ENCODE peak calls at places on chromosome 5, in eight cellular contexts. K is hepatocyte, I is HCT116, R is neural progenitor cell, C is SK-N-SH, W is GM23338, J is PC-3, Z is GM23248. M is an unnamed sample.

GRCh38 chr5:10632110-10632903 is 68.4 kb downstream of the ANKRD33B start:
- DNase-seq in W (no peak), Z (no peak), R (no peak), C (no peak), K (no peak), J (no peak), I (peak), M (peak)

GRCh38 chr5:65141487-65141886 is 340.2 kb downstream of the ADAMTS6 start:
- DNase-seq in K (no peak), I (no peak), C (no peak), R (no peak), Z (no peak), W (no peak), J (no peak), M (no peak)

GRCh38 chr5:50667079-50667652 is 729 bp downstream of the PARP8 start:
- DNase-seq in I (no peak), R (peak), W (peak), K (peak), J (no peak), C (peak), Z (peak), M (peak)

GRCh38 chr5:159543326-159543725 is 213.0 kb upstream of the IL12B start:
- DNase-seq in R (no peak), J (no peak), I (no peak), W (no peak), K (no peak), C (no peak), Z (no peak), M (no peak)

GRCh38 chr5:173391031-173391430 is 62.8 kb upstream of the STC2 start:
- DNase-seq in Z (no peak), C (no peak), K (no peak), I (no peak), W (no peak), R (peak), J (no peak), M (no peak)

GRCh38 chr5:44974813-44975212 is 166.1 kb downstream of the MRPS30 start:
- DNase-seq in I (no peak), Z (no peak), C (no peak), K (no peak), J (no peak), R (no peak), W (no peak), M (no peak)

GRCh38 chr5:130715541-130715940 is 449.5 kb downstream of the HINT1 start:
- DNase-seq in K (no peak), I (no peak), R (no peak), J (peak), C (no peak), Z (no peak), W (no peak), M (no peak)

GRCh38 chr5:65760504-65761275 is 38.7 kb downstream of the NLN start:
- DNase-seq in R (no peak), C (no peak), Z (peak), J (peak), I (no peak), K (peak), W (no peak), M (peak)

GRCh38 chr5:1901081-1901480 is 18.4 kb upstream of the IRX4 start:
- DNase-seq in I (no peak), R (no peak), W (no peak), J (no peak), K (no peak), C (no peak), Z (peak), M (no peak)

GRCh38 chr5:32942225-32942989 is 231.3 kb downstream of the NPR3 start:
- DNase-seq in Z (no peak), K (peak), W (peak), I (peak), R (peak), J (peak), C (peak), M (peak)

GRCh38 chr5:6734243-6734695 is 21.0 kb downstream of the TENT4A start:
- DNase-seq in I (no peak), R (no peak), W (no peak), J (no peak), Z (peak), C (no peak), K (no peak), M (no peak)

GRCh38 chr5:102536323-102536928 is 37.6 kb upstream of the SLCO6A1 start:
- DNase-seq in J (peak), Z (peak), R (no peak), I (peak), W (no peak), K (peak), C (peak), M (no peak)

GRCh38 chr5:64166201-64166959 is 737 bp downstream of the RNF180 start:
- DNase-seq in I (no peak), R (peak), C (no peak), J (peak), W (peak), Z (no peak), K (no peak), M (no peak)

GRCh38 chr5:111551120-111551519 is 38.8 kb upstream of the STARD4 start:
- DNase-seq in W (peak), J (no peak), I (no peak), K (no peak), Z (no peak), R (no peak), C (no peak), M (no peak)

GRCh38 chr5:139648205-139649081 is at the start of gene CXXC5:
- DNase-seq in I (no peak), Z (peak), C (peak), R (peak), K (peak), J (peak), W (peak), M (peak)

GRCh38 chr5:81425569-81425968 is 31.6 kb upstream of the ACOT12 start:
- DNase-seq in C (peak), W (peak), I (peak), R (peak), K (peak), Z (peak), J (peak), M (peak)

GRCh38 chr5:100634937-100635336 is 99.8 kb downstream of the FAM174A start:
- DNase-seq in K (no peak), W (no peak), R (no peak), Z (peak), J (peak), C (no peak), I (no peak), M (no peak)

GRCh38 chr5:147782053-147783028 is at the start of gene JAKMIP2:
- DNase-seq in K (peak), R (peak), I (no peak), Z (peak), J (peak), C (peak), W (peak), M (peak)

GRCh38 chr5:39547548-39548154 is 122.9 kb upstream of the DAB2 start:
- DNase-seq in J (peak), K (peak), R (peak), W (peak), I (peak), C (peak), Z (peak), M (peak)

GRCh38 chr5:757346-757930 is 27.1 kb downstream of the ZDHHC11B start:
- DNase-seq in Z (no peak), C (no peak), J (no peak), W (no peak), K (no peak), R (peak), I (no peak), M (no peak)

GRCh38 chr5:145629047-145629446 is 206.1 kb downstream of the PRELID2 start:
- DNase-seq in K (no peak), W (no peak), R (no peak), J (no peak), Z (no peak), I (no peak), C (no peak), M (no peak)

GRCh38 chr5:122165574-122166021 is 36.3 kb downstream of the ZNF474 start:
- DNase-seq in Z (peak), C (no peak), J (no peak), R (no peak), K (peak), W (no peak), I (no peak), M (no peak)

GRCh38 chr5:93320920-93321319 is 260.1 kb downstream of the NR2F1-AS1 start:
- DNase-seq in K (no peak), I (no peak), W (no peak), R (no peak), Z (no peak), C (no peak), J (no peak), M (no peak)

GRCh38 chr5:132230871-132231270 is 3.2 kb upstream of the P4HA2 start:
- DNase-seq in J (no peak), I (no peak), Z (no peak), W (no peak), C (no peak), K (no peak), R (no peak), M (no peak)

DNA sequence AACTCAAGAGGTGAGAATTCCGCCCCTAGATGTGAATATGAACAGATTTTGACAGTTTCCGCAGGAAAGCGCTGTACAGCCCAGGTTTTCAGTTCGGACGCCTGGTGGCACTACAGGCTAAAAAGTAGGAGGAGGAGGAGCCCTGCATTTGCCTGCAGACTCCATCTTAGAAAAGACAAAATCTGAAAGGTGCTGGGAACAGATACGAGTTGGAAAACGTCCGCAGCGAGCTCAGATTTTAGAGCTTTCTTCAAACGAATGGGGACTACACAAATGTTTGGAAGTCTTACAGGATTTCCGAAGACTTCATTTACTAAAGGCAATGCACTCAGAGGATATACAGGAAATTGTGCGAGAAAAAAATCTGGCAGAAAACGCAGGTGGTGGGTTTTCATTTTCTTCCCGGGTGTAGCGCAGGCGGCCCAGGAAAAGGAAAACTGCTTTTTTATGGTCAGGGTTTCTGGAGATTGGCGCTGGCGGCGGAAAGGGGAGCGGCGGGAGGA is 9.9 kb upstream of the PCDHB2 start:
- DNase-seq in K (peak), W (peak), R (peak), C (peak), I (no peak), J (peak), Z (peak), M (no peak)
- TF ChIP-seq EZH2phosphoT487 in K (no peak), W (no peak), R (no peak), C (no peak), I (no peak), J (no peak), Z (no peak), M (no peak)

GRCh38 chr5:154751854-154752253 is 3.3 kb upstream of the LARP1 start:
- DNase-seq in W (no peak), Z (no peak), J (no peak), K (no peak), I (no peak), R (no peak), C (no peak), M (no peak)

GRCh38 chr5:154753792-154754191 is 1.4 kb upstream of the LARP1 start:
- DNase-seq in R (peak), Z (peak), C (no peak), K (peak), I (no peak), J (no peak), W (no peak), M (no peak)

GRCh38 chr5:154754460-154755360 is 467 bp upstream of the LARP1 start:
- DNase-seq in R (peak), W (peak), J (peak), K (peak), C (peak), Z (peak), I (peak), M (peak)

GRCh38 chr5:154745349-154745748 is 9.8 kb upstream of the LARP1 start:
- DNase-seq in I (no peak), Z (no peak), W (no peak), C (no peak), K (no peak), J (no peak), R (no peak), M (no peak)

GRCh38 chr5:154749496-154749895 is 5.7 kb upstream of the LARP1 start:
- DNase-seq in Z (no peak), J (no peak), I (no peak), R (no peak), K (no peak), W (no peak), C (no peak), M (no peak)
- H2AFZ ChIP-seq in Z (no peak), J (no peak), I (no peak), R (no peak), K (no peak), W (no peak), C (no peak), M (no peak)

GRCh38 chr5:35857004-35857345 is 284 bp downstream of the IL7R start:
- DNase-seq in I (no peak), W (no peak), K (no peak), C (no peak), J (peak), R (no peak), Z (peak), M (no peak)
- TF ChIP-seq EZH2phosphoT487 in I (no peak), W (no peak), K (no peak), C (no peak), J (no peak), R (no peak), Z (no peak), M (no peak)

DNA sequence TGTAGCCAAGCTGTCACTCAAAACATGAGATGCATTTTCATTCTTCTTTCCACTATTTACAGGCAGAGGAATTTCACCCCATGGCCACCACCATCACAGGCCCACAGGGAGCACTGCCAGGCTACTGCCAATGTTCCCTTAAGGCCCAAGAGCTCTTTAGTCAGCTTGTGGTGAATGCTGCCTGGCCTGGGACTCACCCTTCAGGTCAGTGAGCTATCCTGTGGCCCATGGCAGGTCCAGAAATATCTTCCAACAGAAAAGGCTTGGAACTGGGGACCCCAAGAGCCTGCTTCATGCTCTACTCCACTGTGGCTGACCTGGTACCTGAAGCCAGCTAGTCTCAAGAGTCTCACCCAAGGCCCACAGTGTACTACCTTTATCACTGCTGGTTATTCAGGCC is 1518.7 kb upstream of the CDH9 start:
- DNase-seq in I (no peak), K (no peak), R (no peak), W (no peak), J (no peak), C (no peak), Z (no peak), M (no peak)
- H2AFZ ChIP-seq in I (no peak), K (no peak), R (no peak), W (no peak), J (no peak), C (no peak), Z (no peak), M (no peak)

GRCh38 chr5:157148734-157149615 is 6.3 kb upstream of the MED7 start:
- DNase-seq in I (peak), R (peak), W (peak), J (peak), Z (peak), K (peak), C (peak), M (peak)
- TF ChIP-seq EZH2phosphoT487 in I (no peak), R (no peak), W (no peak), J (no peak), Z (no peak), K (no peak), C (no peak), M (no peak)

DNA sequence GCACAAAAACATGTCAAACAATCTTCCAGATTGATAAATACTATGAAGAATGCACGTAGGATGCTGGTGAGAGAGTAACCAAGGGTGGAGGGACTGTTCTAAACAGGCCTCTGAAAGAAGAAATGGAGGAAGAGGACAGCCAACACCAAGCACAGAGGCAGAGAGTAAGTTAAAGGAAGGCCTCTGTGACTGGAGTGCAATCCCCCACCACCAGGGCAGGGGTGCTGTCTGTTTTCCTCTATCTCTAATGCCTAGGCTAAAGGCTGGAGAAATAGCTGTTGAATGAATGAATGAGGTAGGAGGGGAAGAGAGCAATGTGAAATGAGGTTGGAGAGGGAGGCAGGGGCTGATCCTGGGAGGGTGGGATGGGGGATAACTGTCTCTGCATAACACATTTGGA is 88.9 kb downstream of the ANKRD55 start:
- DNase-seq in J (no peak), K (no peak), W (no peak), Z (no peak), C (no peak), I (no peak), R (no peak), M (no peak)
- H2AFZ ChIP-seq in J (no peak), K (no peak), W (no peak), Z (no peak), C (no peak), I (no peak), R (no peak), M (no peak)

DNA sequence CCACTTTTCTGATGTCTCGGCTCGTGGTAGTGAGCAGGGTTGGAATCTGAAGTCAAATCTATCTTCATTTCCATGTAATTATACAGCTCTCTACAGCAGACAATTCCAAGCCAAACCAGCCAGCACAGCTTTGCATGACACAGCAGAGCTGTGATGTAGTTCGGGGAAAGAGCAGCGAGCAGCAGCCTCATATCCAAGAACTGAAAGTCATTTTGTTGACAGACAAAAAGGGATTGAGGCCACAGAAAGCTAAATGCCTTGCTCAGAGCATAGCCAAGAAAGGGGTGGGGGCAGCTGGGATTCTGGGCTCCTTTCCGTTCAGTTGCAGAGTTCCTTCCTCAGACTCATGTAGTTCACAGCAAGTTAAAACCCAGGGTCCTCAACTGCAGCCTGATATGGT is 32.0 kb downstream of the LCP2 start:
- DNase-seq in K (peak), Z (peak), I (no peak), W (peak), C (no peak), R (peak), J (no peak), M (no peak)
- TF ChIP-seq EZH2phosphoT487 in K (no peak), Z (no peak), I (no peak), W (no peak), C (no peak), R (no peak), J (no peak), M (no peak)

DNA sequence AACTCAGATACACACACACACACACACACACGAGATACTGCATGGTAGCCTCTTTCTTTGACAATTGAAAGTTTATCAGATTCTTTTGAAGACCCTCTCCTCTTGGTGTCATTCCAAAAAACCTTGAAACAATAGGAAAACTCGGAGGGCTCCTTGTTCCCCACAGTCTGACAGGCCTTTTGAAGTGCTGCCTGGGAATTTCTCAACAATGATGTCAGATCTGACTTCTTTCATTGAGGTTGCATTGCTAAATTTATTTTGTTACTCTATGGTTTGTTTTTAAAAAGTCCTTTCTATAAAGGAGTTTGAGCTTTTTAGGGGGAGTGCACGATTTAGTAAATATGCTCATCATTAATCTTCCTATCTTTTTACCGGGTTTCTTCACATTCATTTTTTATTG is 583.9 kb downstream of the SEMA5A start:
- DNase-seq in J (no peak), I (no peak), W (no peak), R (no peak), C (no peak), Z (no peak), K (no peak), M (no peak)
- H2AFZ ChIP-seq in J (no peak), I (no peak), W (no peak), R (no peak), C (no peak), Z (no peak), K (no peak), M (no peak)

GRCh38 chr5:88193896-88194295 is 74.7 kb downstream of the TMEM161B start:
- DNase-seq in J (no peak), C (no peak), R (no peak), Z (no peak), K (no peak), W (no peak), I (no peak), M (no peak)

GRCh38 chr5:88188458-88189132 is 80.0 kb downstream of the TMEM161B start:
- DNase-seq in Z (peak), W (peak), I (peak), R (no peak), C (no peak), K (no peak), J (no peak), M (peak)

GRCh38 chr5:88190106-88190834 is 78.4 kb downstream of the TMEM161B start:
- DNase-seq in J (peak), R (peak), I (no peak), K (no peak), C (no peak), Z (no peak), W (peak), M (no peak)
- TF ChIP-seq EZH2phosphoT487 in J (no peak), R (no peak), I (no peak), K (no peak), C (no peak), Z (no peak), W (no peak), M (no peak)

M was measured in OCI-LY7.